ENCODE peak calls at places on chromosomes 13 and 19, in five cellular contexts. T is uterus, N is aorta, U is T-helper 17 cell, E is endodermal cell. D is an unnamed sample. For H3K9me3, the result is how much of the 10 kb centered on the place peaks cover.

GRCh38 chr13:88068316-88068715 is 397.1 kb downstream of the SLITRK5 start:
- DNase-seq in T (no peak), N (no peak), U (no peak), E (no peak), D (no peak)

GRCh38 chr13:98998831-98999634 is 21.2 kb upstream of the DOCK9 start:
- DNase-seq in T (peak), N (no peak), U (no peak), E (peak), D (peak)

GRCh38 chr13:91482427-91482826 is 84.0 kb downstream of the GPC5 start:
- DNase-seq in T (no peak), N (no peak), U (no peak), E (peak), D (no peak)

GRCh38 chr13:95067303-95067702 is 233.9 kb downstream of the ABCC4 start:
- DNase-seq in T (no peak), N (no peak), U (no peak), E (no peak), D (no peak)

GRCh38 chr13:80630685-80631121 is 289.8 kb upstream of the SPRY2 start:
- DNase-seq in T (no peak), N (no peak), U (no peak), E (no peak), D (no peak)

GRCh38 chr13:29435125-29435911 is 160.2 kb downstream of the SLC7A1 start:
- DNase-seq in T (peak), N (no peak), U (no peak), E (no peak), D (no peak)

GRCh38 chr13:38819053-38819452 is 132.2 kb downstream of the FREM2 start:
- DNase-seq in T (no peak), N (no peak), U (no peak), E (no peak), D (no peak)

GRCh38 chr13:107811233-107811632 is 404.1 kb downstream of the LIG4 start:
- DNase-seq in T (no peak), N (no peak), U (no peak), E (no peak), D (no peak)

GRCh38 chr13:57629391-57629804 is 2.1 kb upstream of the PCDH17 start:
- DNase-seq in T (no peak), N (peak), U (no peak), E (no peak), D (no peak)

GRCh38 chr13:27053902-27054595 is 117.6 kb downstream of the USP12 start:
- DNase-seq in T (no peak), N (no peak), U (no peak), E (no peak), D (no peak)

GRCh38 chr13:98575009-98575866 is 1.7 kb downstream of the STK24 start:
- DNase-seq in T (no peak), N (no peak), U (no peak), E (no peak), D (no peak)

GRCh38 chr19:10503002-10503789 is at the start of gene KEAP1:
- DNase-seq in T (peak), N (peak), U (peak), E (peak), D (peak)

GRCh38 chr13:41970918-41971317 is 10.0 kb upstream of the VWA8 start:
- DNase-seq in T (no peak), N (no peak), U (no peak), E (no peak), D (no peak)

GRCh38 chr19:43532962-43533545 is at the start of gene ZNF575:
- DNase-seq in T (peak), N (peak), U (peak), E (peak), D (peak)

GRCh38 chr19:34600366-34600765 is 76.6 kb downstream of the SCGB2B2 start:
- DNase-seq in T (no peak), N (no peak), U (no peak), E (no peak), D (no peak)

GRCh38 chr13:78247362-78247761 is 328.7 kb upstream of the EDNRB start:
- DNase-seq in T (no peak), N (no peak), U (no peak), E (no peak), D (no peak)

GRCh38 chr19:2695288-2695866 is 7.1 kb downstream of the GNG7 start:
- DNase-seq in T (no peak), N (no peak), U (no peak), E (no peak), D (no peak)

GRCh38 chr13:95229855-95230254 is 71.4 kb downstream of the ABCC4 start:
- DNase-seq in T (no peak), N (no peak), U (no peak), E (no peak), D (no peak)

GRCh38 chr19:14406645-14407331 is 12.4 kb downstream of the DDX39A start:
- DNase-seq in T (no peak), N (no peak), U (no peak), E (no peak), D (no peak)

GRCh38 chr19:49642488-49643035 is 553 bp downstream of the SCAF1 start:
- DNase-seq in T (no peak), N (peak), U (no peak), E (no peak), D (no peak)

GRCh38 chr13:106242554-106242953 is 292.9 kb downstream of the EFNB2 start:
- DNase-seq in T (no peak), N (no peak), U (no peak), E (no peak), D (no peak)

GRCh38 chr19:6042776-6043726 is 65.1 kb upstream of the RANBP3 start:
- DNase-seq in T (peak), N (no peak), U (no peak), E (no peak), D (no peak)

GRCh38 chr19:14536926-14537692 is 7.7 kb downstream of the TECR start:
- DNase-seq in T (peak), N (peak), U (peak), E (peak), D (peak)

GRCh38 chr19:12868540-12869112 is 12.6 kb downstream of the DNASE2 start:
- DNase-seq in T (no peak), N (no peak), U (no peak), E (peak), D (no peak)

GRCh38 chr19:4889034-4889825 is 13.5 kb downstream of the ARRDC5 start:
- DNase-seq in T (no peak), N (no peak), U (no peak), E (no peak), D (peak)

GRCh38 chr13:33119886-33120543 is 103.8 kb downstream of the KL start:
- DNase-seq in T (no peak), N (no peak), U (no peak), E (no peak), D (no peak)

GRCh38 chr19:56101095-56101494 is 20.0 kb downstream of the ZNF787 start:
- DNase-seq in T (no peak), N (no peak), U (no peak), E (no peak), D (no peak)

GRCh38 chr19:36151144-36152051 is 849 bp downstream of the COX7A1 start:
- DNase-seq in T (peak), N (peak), U (no peak), E (peak), D (no peak)

GRCh38 chr13:74560325-74560724 is 426.1 kb upstream of the KLF12 start:
- DNase-seq in T (no peak), N (no peak), U (no peak), E (no peak), D (no peak)

DNA sequence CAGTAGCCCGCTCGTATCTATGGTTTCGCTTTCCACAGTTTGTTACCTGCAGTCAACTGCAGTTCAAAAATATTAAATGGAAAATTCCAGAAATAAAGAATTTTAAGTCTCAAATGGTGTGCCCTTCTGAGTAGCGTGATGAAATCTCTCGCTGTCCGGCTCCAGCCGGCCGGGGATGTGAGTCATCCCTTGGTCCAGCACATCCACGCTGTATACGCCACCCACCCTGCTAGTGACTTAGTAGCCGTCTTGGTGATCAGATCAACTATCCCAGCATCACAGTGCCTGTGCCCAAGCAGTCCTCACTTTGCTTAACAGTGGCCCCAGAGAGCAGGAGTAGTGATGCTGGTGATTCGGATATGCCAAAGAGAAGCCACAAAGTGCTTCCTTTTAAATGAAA is 40.0 kb downstream of the ZNF331 start:
- DNase-seq in T (no peak), N (peak), U (no peak), E (no peak), D (no peak)
- H3K9me3 ChIP-seq in T (under half), N (under half), U (under half), E (half or more), D (under half)

GRCh38 chr13:19083340-19083739 is 98.3 kb downstream of the TUBA3C start:
- DNase-seq in T (no peak), N (no peak), U (no peak), E (no peak), D (no peak)

GRCh38 chr13:19088416-19088815 is 93.2 kb downstream of the TUBA3C start:
- DNase-seq in T (no peak), N (no peak), U (no peak), E (no peak), D (no peak)

GRCh38 chr13:19085258-19085657 is 96.4 kb downstream of the TUBA3C start:
- DNase-seq in T (no peak), N (no peak), U (no peak), E (no peak), D (no peak)

GRCh38 chr13:19089315-19089714 is 92.3 kb downstream of the TUBA3C start:
- DNase-seq in T (no peak), N (no peak), U (no peak), E (no peak), D (peak)

GRCh38 chr13:19085876-19086275 is 95.7 kb downstream of the TUBA3C start:
- DNase-seq in T (no peak), N (no peak), U (no peak), E (no peak), D (no peak)
- H3K9me3 ChIP-seq in T (under half), N (under half), U (under half), E (half or more), D (under half)

DNA sequence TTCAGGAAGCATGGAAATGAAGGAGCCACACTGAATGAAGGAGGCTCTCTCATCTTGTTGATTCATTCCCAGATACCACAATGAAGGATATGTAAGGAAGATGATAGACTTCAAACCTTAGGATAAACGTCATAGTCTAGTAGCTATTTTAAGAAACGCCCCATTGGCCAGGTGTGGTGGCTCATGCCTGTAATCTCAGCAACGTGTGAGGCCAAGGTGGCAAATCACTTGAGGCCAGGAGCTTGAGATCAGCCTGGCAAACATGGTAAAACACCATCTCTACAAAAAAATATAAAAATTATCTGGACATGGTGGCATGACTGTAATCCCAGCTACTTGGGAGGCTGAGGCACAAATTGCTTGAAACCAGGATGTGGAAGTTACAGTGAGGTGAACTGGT is 17.1 kb upstream of the ZNF841 start:
- DNase-seq in T (no peak), N (no peak), U (no peak), E (no peak), D (no peak)
- H3K9me3 ChIP-seq in T (half or more), N (under half), U (half or more), E (half or more), D (half or more)

DNA sequence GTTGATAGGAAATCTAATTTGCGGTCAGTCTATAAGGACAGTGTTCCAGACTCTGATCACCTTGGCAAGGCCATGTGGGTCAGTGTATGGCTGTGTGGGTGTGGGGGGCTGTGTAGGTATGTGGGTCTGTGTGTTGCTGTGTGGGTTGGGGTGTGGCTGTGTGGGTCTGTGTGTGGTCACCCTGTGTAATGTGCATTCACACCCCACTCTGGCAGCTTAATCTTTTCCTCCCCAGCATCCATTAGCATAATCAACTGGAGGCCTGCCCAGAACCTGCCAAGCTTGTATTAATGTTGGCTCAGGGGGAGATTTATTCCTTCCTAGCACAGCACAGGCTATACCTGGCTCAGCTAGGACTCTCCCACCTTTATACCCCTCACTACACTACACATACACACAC is 203.2 kb downstream of the TUBA3C start:
- DNase-seq in T (no peak), N (no peak), U (no peak), E (no peak), D (no peak)
- H3K9me3 ChIP-seq in T (under half), N (under half), U (under half), E (half or more), D (under half)

D was measured in WERI-Rb-1.